ENCODE peak calls at places on chromosomes 16 and 17, in four cellular contexts. P, E, Y and A are unnamed samples.

GRCh38 chr17:81056352-81056751 is 21.4 kb downstream of the BAIAP2 start:
- DNase-seq in P (no peak), E (no peak), Y (no peak), A (no peak)

GRCh38 chr16:66205287-66206167 is 161.0 kb upstream of the CDH5 start:
- DNase-seq in P (peak; percentile 80), E (no peak), Y (no peak), A (no peak)

GRCh38 chr16:1859650-1860049 is 12.3 kb downstream of the MEIOB start:
- DNase-seq in P (no peak), E (no peak), Y (no peak), A (no peak)

GRCh38 chr17:77229786-77230435 is 89.1 kb downstream of the SEC14L1 start:
- DNase-seq in P (no peak), E (no peak), Y (no peak), A (no peak)

GRCh38 chr17:75044716-75045115 is 2.1 kb downstream of the ATP5PD start:
- DNase-seq in P (no peak), E (no peak), Y (no peak), A (no peak)

GRCh38 chr16:59296888-59297287 is 562.8 kb upstream of the GOT2 start:
- DNase-seq in P (no peak), E (no peak), Y (no peak), A (no peak)

GRCh38 chr16:14641206-14641605 is 8.5 kb downstream of the BFAR start:
- DNase-seq in P (no peak), E (no peak), Y (no peak), A (no peak)

GRCh38 chr16:27408012-27408601 is 6.1 kb downstream of the IL21R start:
- DNase-seq in P (peak; percentile 48), E (no peak), Y (no peak), A (no peak)

GRCh38 chr17:31574458-31574857 is 183.0 kb downstream of the RAB11FIP4 start:
- DNase-seq in P (no peak), E (no peak), Y (no peak), A (no peak)

GRCh38 chr17:57109393-57110151 is 24.5 kb downstream of the AKAP1 start:
- DNase-seq in P (no peak), E (no peak), Y (no peak), A (no peak)

GRCh38 chr17:46979023-46979870 is at the start of gene RPRML:
- DNase-seq in P (peak; percentile 32), E (peak; percentile 18), Y (no peak), A (peak; percentile 70)

GRCh38 chr16:50304467-50305440 is 38.4 kb downstream of the ADCY7 start:
- DNase-seq in P (no peak), E (no peak), Y (no peak), A (no peak)

GRCh38 chr17:81437221-81437651 is 42.0 kb downstream of the BAHCC1 start:
- DNase-seq in P (no peak), E (no peak), Y (no peak), A (no peak)

GRCh38 chr16:11759163-11759834 is 16.6 kb upstream of the TXNDC11 start:
- DNase-seq in P (no peak), E (no peak), Y (no peak), A (no peak)

GRCh38 chr17:42180922-42181850 is at the start of gene KCNH4:
- DNase-seq in P (peak; percentile 77), E (peak; percentile 86), Y (peak; percentile 50), A (peak; percentile 80)